ENCODE peak calls at places on chromosomes 11 and 22, in nine cellular contexts. U is A549, B is HCT116, L is HL-60, I is HepG2, F is SK-N-SH, M is GM23338, S is GM12878, Z is K562. J is an unnamed sample.

GRCh38 chr11:118078972-118079411 is 2.1 kb downstream of the TMPRSS4 start:
- DNase-seq in U (no peak), Z (no peak), L (no peak), B (no peak), I (no peak), S (no peak), M (no peak), F (no peak), J (no peak)

GRCh38 chr11:79439430-79439892 is 1.4 kb downstream of the TENM4 start:
- DNase-seq in B (no peak), L (no peak), Z (no peak), M (no peak), I (no peak), S (no peak), U (no peak), F (peak), J (no peak)

GRCh38 chr11:86938203-86938899 is 16.8 kb downstream of the FZD4 start:
- DNase-seq in M (no peak), U (no peak), L (no peak), S (no peak), B (no peak), F (no peak), Z (peak), I (no peak), J (no peak)

GRCh38 chr11:101476186-101476585 is 107.6 kb downstream of the TRPC6 start:
- DNase-seq in S (no peak), I (no peak), B (no peak), U (no peak), L (no peak), Z (no peak), F (no peak), M (no peak), J (no peak)

GRCh38 chr11:68145120-68145866 is 24.1 kb upstream of the CHKA start:
- DNase-seq in S (no peak), I (peak), Z (no peak), B (no peak), M (no peak), L (no peak), F (no peak), U (peak), J (no peak)

GRCh38 chr11:33778682-33779081 is 4.4 kb upstream of the FBXO3 start:
- DNase-seq in Z (no peak), U (no peak), B (no peak), F (peak), M (peak), L (no peak), I (no peak), S (no peak), J (no peak)

GRCh38 chr22:20076627-20077172 is 3.3 kb upstream of the DGCR8 start:
- DNase-seq in S (no peak), Z (peak), M (peak), U (no peak), B (no peak), F (no peak), L (no peak), I (no peak), J (no peak)

GRCh38 chr11:111569476-111569875 is 29.0 kb downstream of the LAYN start:
- DNase-seq in Z (no peak), F (no peak), S (no peak), B (no peak), U (no peak), M (no peak), I (no peak), L (no peak), J (no peak)

GRCh38 chr22:44360686-44361381 is 48.1 kb upstream of the SHISAL1 start:
- DNase-seq in Z (no peak), S (no peak), U (peak), B (no peak), F (no peak), I (no peak), M (peak), L (no peak), J (no peak)

GRCh38 chr22:20433191-20433590 is 4.4 kb downstream of the SCARF2 start:
- DNase-seq in I (no peak), F (no peak), B (no peak), M (no peak), U (no peak), S (no peak), Z (no peak), L (no peak), J (no peak)

GRCh38 chr11:69696749-69697488 is 6.9 kb downstream of the FGF19 start:
- DNase-seq in U (no peak), S (no peak), I (no peak), F (no peak), L (no peak), B (no peak), Z (no peak), M (peak), J (no peak)

GRCh38 chr11:122784325-122785155 is 53.8 kb upstream of the CRTAM start:
- DNase-seq in S (no peak), M (no peak), I (no peak), U (no peak), F (no peak), B (no peak), L (no peak), Z (no peak), J (no peak)

GRCh38 chr22:20729194-20729593 is 44.7 kb upstream of the SERPIND1 start:
- DNase-seq in F (no peak), M (no peak), B (no peak), U (no peak), I (no peak), S (no peak), L (no peak), Z (no peak), J (no peak)

GRCh38 chr11:86101493-86101892 is 32.6 kb upstream of the PICALM start:
- DNase-seq in B (no peak), S (no peak), Z (no peak), L (no peak), U (peak), F (no peak), M (no peak), I (no peak), J (peak)

GRCh38 chr11:63888170-63889086 is 28.5 kb downstream of the RCOR2 start:
- DNase-seq in B (no peak), M (peak), Z (peak), L (peak), S (no peak), I (peak), F (no peak), U (no peak), J (no peak)

GRCh38 chr11:122209619-122210377 is 93.8 kb upstream of the BLID start:
- DNase-seq in Z (no peak), L (no peak), U (no peak), F (peak), B (no peak), M (no peak), I (no peak), S (no peak), J (no peak)

GRCh38 chr11:4464216-4465159 is 15.4 kb downstream of the OR52K2 start:
- DNase-seq in Z (no peak), M (peak), U (no peak), I (no peak), L (no peak), B (peak), S (no peak), F (no peak), J (no peak)

GRCh38 chr11:75425422-75425821 is 7.6 kb downstream of the KLHL35 start:
- DNase-seq in Z (peak), I (no peak), S (no peak), M (peak), U (peak), L (no peak), B (no peak), F (peak), J (no peak)

GRCh38 chr11:7098235-7098832 is 9.5 kb downstream of the RBMXL2 start:
- DNase-seq in B (peak), Z (peak), F (peak), I (peak), U (peak), L (peak), S (peak), M (peak), J (peak)

GRCh38 chr11:43738600-43739409 is 58.3 kb downstream of the HSD17B12 start:
- DNase-seq in M (peak), Z (peak), L (no peak), I (peak), S (no peak), F (no peak), U (no peak), B (peak), J (no peak)

GRCh38 chr22:43901976-43902643 is 10.3 kb upstream of the PNPLA5 start:
- DNase-seq in U (peak), Z (no peak), I (no peak), M (no peak), B (no peak), S (no peak), F (no peak), L (no peak), J (no peak)

GRCh38 chr11:70367071-70367470 is 31.3 kb upstream of the CTTN start:
- DNase-seq in B (no peak), U (no peak), F (no peak), Z (no peak), M (no peak), L (no peak), I (no peak), S (no peak), J (no peak)

GRCh38 chr11:34633990-34634725 is 13.3 kb downstream of the EHF start:
- DNase-seq in F (no peak), I (peak), U (no peak), Z (no peak), B (no peak), S (no peak), M (no peak), L (peak), J (no peak)

GRCh38 chr11:8987446-8987845 is 16.4 kb downstream of the NRIP3 start:
- DNase-seq in B (no peak), Z (no peak), L (no peak), S (no peak), U (no peak), I (no peak), M (no peak), F (no peak), J (no peak)

GRCh38 chr11:45400594-45400993 is 114.5 kb upstream of the SYT13 start:
- DNase-seq in S (no peak), L (no peak), I (no peak), F (no peak), B (no peak), Z (no peak), M (no peak), U (no peak), J (peak)

GRCh38 chr11:123052884-123053721 is 8.8 kb downstream of the HSPA8 start:
- DNase-seq in Z (no peak), U (no peak), F (no peak), M (no peak), B (no peak), L (no peak), I (no peak), S (no peak), J (no peak)

GRCh38 chr11:30091728-30092127 is 74.9 kb upstream of the KCNA4 start:
- DNase-seq in U (no peak), I (no peak), L (no peak), S (no peak), F (no peak), M (no peak), B (no peak), Z (no peak), J (no peak)

DNA sequence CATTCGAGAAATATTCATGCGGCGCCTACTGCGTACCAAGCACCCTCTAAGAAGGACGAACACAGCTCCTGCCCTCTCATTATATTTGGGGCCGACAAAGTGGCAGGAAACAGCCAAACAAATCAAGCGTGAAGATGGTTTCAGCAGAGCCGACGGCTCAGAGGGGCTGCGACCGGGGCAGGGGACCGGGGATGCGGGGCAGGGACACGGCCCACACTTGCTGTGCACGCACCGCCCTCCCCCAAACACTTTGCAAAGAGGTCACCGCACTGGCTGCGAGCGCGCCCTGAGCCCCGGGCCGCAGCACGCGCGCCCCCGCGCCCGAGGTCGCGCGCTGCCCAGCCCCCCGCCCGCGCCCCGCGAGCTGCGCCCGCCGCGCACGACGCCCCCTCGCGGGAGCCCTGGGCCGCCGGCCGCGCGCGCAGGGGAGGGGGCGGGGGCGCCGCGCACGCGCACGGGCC is 255 bp upstream of the SYNGR1 start:
- DNase-seq in I (no peak), B (no peak), M (peak), L (peak), U (peak), Z (peak), S (no peak), F (peak), J (no peak)
- TF ChIP-seq CTCF in I (no peak), B (no peak), M (no peak), L (no peak), U (no peak), Z (no peak), S (no peak), F (no peak), J (no peak)

DNA sequence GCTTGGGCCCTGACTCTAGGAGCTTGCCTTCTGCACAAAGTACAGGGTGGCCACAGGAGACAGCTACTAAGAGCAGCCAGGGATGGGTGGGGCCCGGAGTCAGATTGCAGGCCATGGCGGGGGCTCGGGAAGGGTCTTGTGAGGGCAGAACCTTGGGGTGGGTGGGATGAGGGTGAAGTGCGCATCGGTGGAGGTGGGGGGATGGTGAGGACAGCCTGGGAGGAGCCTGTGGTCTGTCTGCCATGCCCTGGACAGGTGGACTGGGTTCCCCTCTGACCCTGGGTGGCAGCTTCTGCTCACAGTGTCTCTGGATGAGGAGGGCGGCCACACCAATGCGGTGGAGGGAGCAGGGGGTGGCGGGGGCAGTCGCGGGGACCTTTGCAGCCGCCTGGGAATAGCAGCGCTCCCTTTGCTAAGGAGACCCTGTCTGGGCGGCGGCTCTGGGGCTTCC is 288.2 kb downstream of the TBC1D22A start:
- DNase-seq in U (no peak), L (no peak), F (no peak), S (no peak), M (no peak), B (no peak), Z (no peak), I (no peak), J (no peak)
- TF ChIP-seq REST in U (no peak), L (no peak), F (no peak), S (no peak), M (no peak), B (no peak), Z (no peak), I (no peak), J (no peak)

GRCh38 chr11:11618973-11619435 is 2.8 kb downstream of the GALNT18 start:
- DNase-seq in B (no peak), M (peak), L (no peak), S (no peak), F (no peak), Z (no peak), I (peak), U (peak), J (no peak)
- TF ChIP-seq CTCF in B (peak), M (peak), L (no peak), S (peak), F (no peak), Z (peak), I (no peak), U (peak), J (peak)

GRCh38 chr22:50269573-50270301 is 443 bp downstream of the MAPK11 start:
- DNase-seq in S (no peak), B (no peak), Z (peak), L (no peak), I (no peak), F (peak), M (no peak), U (no peak), J (no peak)
- TF ChIP-seq REST in S (no peak), B (no peak), Z (no peak), L (no peak), I (no peak), F (no peak), M (no peak), U (no peak), J (no peak)

GRCh38 chr22:42719133-42719532 is 1.5 kb downstream of the A4GALT start:
- DNase-seq in F (no peak), S (no peak), I (no peak), B (no peak), U (no peak), Z (no peak), M (peak), L (no peak), J (no peak)
- TF ChIP-seq CTCF in F (no peak), S (no peak), I (no peak), B (peak), U (no peak), Z (no peak), M (no peak), L (no peak), J (no peak)

GRCh38 chr11:127226959-127227358 is 226.4 kb upstream of the KIRREL3 start:
- DNase-seq in B (no peak), S (no peak), M (no peak), F (no peak), I (no peak), Z (no peak), U (no peak), L (no peak), J (no peak)
- TF ChIP-seq REST in B (no peak), S (no peak), M (no peak), F (no peak), I (no peak), Z (no peak), U (no peak), L (no peak), J (no peak)

GRCh38 chr11:119497717-119498116 is 74.7 kb upstream of the THY1 start:
- DNase-seq in B (no peak), S (no peak), F (no peak), I (no peak), L (no peak), M (no peak), U (no peak), Z (no peak), J (no peak)
- TF ChIP-seq CTCF in B (no peak), S (no peak), F (no peak), I (no peak), L (no peak), M (no peak), U (no peak), Z (no peak), J (no peak)

DNA sequence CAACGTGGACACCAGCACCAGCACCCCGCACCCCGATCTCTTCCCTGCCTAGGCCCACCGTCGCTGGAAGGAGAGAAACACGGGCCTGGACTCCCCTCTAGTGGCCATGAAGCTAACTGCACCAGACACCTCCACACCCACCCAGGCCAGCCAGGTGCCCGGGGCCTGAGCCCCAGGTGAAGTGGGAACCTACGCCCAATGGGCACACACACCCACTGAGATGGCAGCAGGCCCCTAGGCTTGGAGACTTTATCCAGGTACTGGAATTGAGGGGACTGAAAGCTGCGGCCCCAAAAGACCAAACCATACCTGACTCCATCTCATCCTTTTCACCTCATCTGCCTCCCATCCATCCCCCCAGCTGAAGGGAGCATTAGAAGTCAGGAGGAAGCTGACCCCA is 81.0 kb downstream of the BUD13 start:
- DNase-seq in L (peak), I (peak), F (peak), S (no peak), U (peak), M (peak), B (peak), Z (peak), J (peak)
- TF ChIP-seq REST in L (no peak), I (no peak), F (no peak), S (no peak), U (no peak), M (no peak), B (no peak), Z (no peak), J (no peak)

DNA sequence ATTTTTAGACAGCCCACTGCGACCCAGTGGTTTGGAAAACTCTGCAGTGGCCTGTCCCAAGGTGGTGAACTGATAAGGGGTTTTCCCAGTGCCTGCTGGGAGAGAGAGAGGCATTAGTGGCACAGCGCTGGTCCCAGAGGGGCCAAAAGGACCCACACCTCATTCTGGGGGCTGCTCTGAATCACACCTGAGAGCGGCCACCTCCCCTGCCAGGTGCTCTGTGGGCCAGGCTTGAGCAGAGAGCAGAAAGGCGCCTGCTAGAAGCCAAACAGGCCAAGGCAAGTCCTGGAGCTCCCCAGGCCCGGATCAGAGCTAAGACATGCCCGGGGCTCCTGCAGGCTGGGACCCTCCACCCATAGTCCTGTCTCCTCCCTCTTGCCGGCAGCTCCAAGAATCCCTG is 20.9 kb downstream of the TRIM29 start:
- DNase-seq in M (no peak), F (no peak), I (no peak), U (no peak), B (no peak), L (no peak), Z (no peak), S (no peak), J (no peak)
- TF ChIP-seq CTCF in M (no peak), F (no peak), I (no peak), U (no peak), B (no peak), L (no peak), Z (no peak), S (no peak), J (no peak)

GRCh38 chr22:31104869-31105268 is 2.5 kb downstream of the SELENOM start:
- DNase-seq in F (no peak), L (no peak), I (no peak), M (peak), B (no peak), U (no peak), Z (no peak), S (no peak), J (no peak)
- TF ChIP-seq REST in F (no peak), L (no peak), I (no peak), M (no peak), B (no peak), U (no peak), Z (no peak), S (no peak), J (no peak)